ENCODE peak calls at places on chromosomes 4 and X, in seven cellular contexts. U is DMS79 treated with DMSO at 0.1 percent for 48 hours, D is tibial nerve, C is GM23248, P is NCI-H1092, R is choroid plexus epithelial cell, E is hippocampal formation. H is an unnamed sample.

GRCh38 chr4:36026348-36026747 is 218.0 kb downstream of the ARAP2 start:
- DNase-seq in P (no peak), D (no peak), R (no peak), E (no peak), U (no peak), C (no peak), H (no peak)

GRCh38 chr4:52868138-52868537 is 6.0 kb downstream of the RASL11B start:
- DNase-seq in U (peak), R (peak), P (peak), E (peak), D (no peak), C (no peak), H (no peak)

GRCh38 chr4:164892018-164892417 is 15.0 kb downstream of the APELA start:
- DNase-seq in R (no peak), E (no peak), P (no peak), U (no peak), C (no peak), D (no peak), H (no peak)

GRCh38 chrX:45434231-45434630 is 233.6 kb upstream of the DIPK2B start:
- DNase-seq in P (no peak), U (no peak), C (no peak), D (no peak), E (no peak), R (no peak), H (peak)

GRCh38 chr4:76087007-76087769 is 12.7 kb downstream of the ART3 start:
- DNase-seq in D (peak), P (peak), E (peak), U (no peak), C (peak), R (peak), H (no peak)

GRCh38 chr4:52659016-52659721 is at the start of gene USP46:
- DNase-seq in E (peak), U (peak), D (peak), C (peak), R (peak), P (peak), H (no peak)

GRCh38 chr4:37956941-37957340 is 3.3 kb upstream of the PTTG2 start:
- DNase-seq in U (no peak), D (no peak), R (no peak), C (no peak), P (no peak), E (no peak), H (no peak)

GRCh38 chr4:77473509-77473908 is 132.1 kb upstream of the CXCL13 start:
- DNase-seq in E (no peak), R (peak), P (no peak), C (peak), U (no peak), D (no peak), H (no peak)

GRCh38 chr4:952881-953573 is 20.3 kb downstream of the DGKQ start:
- DNase-seq in R (no peak), U (no peak), C (no peak), E (no peak), P (no peak), D (no peak), H (no peak)